ENCODE peak calls at places on chromosome 10, in five cellular contexts. Y, U, O, G and Z are unnamed samples.
A peak's percentile ranks its signal among the peaks of the same experiment; 100 is the strongest.

GRCh38 chr10:8513155-8514147 is 459.0 kb downstream of the GATA3 start:
- DNase-seq in O (no peak), U (no peak), Y (no peak), G (no peak), Z (no peak)

GRCh38 chr10:132746801-132747625 is 38.9 kb downstream of the NKX6-2 start:
- DNase-seq in O (no peak), Y (no peak), G (no peak), U (no peak), Z (no peak)

GRCh38 chr10:63822496-63822895 is 301.3 kb downstream of the REEP3 start:
- DNase-seq in Y (no peak), U (no peak), O (no peak), G (no peak), Z (no peak)

GRCh38 chr10:113042961-113043360 is 92.9 kb downstream of the TCF7L2 start:
- DNase-seq in O (no peak), Y (no peak), U (no peak), G (no peak), Z (no peak)

GRCh38 chr10:11181996-11182395 is 164.3 kb downstream of the CELF2 start:
- DNase-seq in G (no peak), Y (no peak), U (no peak), O (no peak), Z (no peak)

GRCh38 chr10:93218386-93218785 is 144.7 kb downstream of the CYP26A1 start:
- DNase-seq in G (no peak), Y (no peak), O (no peak), U (no peak), Z (no peak)

GRCh38 chr10:87000491-87000890 is 19.6 kb upstream of the FAM25A start:
- DNase-seq in G (no peak), O (no peak), Y (no peak), U (no peak), Z (no peak)

GRCh38 chr10:117409549-117410283 is 34.5 kb upstream of the PDZD8 start:
- DNase-seq in U (no peak), Y (peak; percentile 47), O (no peak), G (no peak), Z (no peak)

GRCh38 chr10:113736576-113736975 is 14.9 kb upstream of the PLEKHS1 start:
- DNase-seq in U (no peak), G (no peak), Y (no peak), O (no peak), Z (no peak)

GRCh38 chr10:62852961-62853702 is 37.0 kb upstream of the EGR2 start:
- DNase-seq in U (peak; percentile 26), O (no peak), Y (no peak), G (peak; percentile 48), Z (no peak)

GRCh38 chr10:50367732-50368131 is 116.4 kb upstream of the ASAH2 start:
- DNase-seq in Y (peak; percentile 25), O (no peak), G (peak; percentile 44), U (no peak), Z (peak; percentile 57)

GRCh38 chr10:101397140-101397539 is 43.2 kb downstream of the BTRC start:
- DNase-seq in Y (peak; percentile 22), U (no peak), G (peak; percentile 23), O (no peak), Z (peak; percentile 89)

GRCh38 chr10:45253183-45253914 is 62.1 kb downstream of the OR13A1 start:
- DNase-seq in U (no peak), Y (no peak), G (no peak), O (no peak), Z (no peak)

GRCh38 chr10:19730848-19731247 is 85.4 kb upstream of the PLXDC2 start:
- DNase-seq in G (no peak), Y (no peak), U (no peak), O (no peak), Z (no peak)

GRCh38 chr10:73759512-73760115 is 15.4 kb downstream of the SEC24C start:
- DNase-seq in U (peak; percentile 49), G (peak; percentile 93), O (peak; percentile 77), Y (no peak), Z (no peak)

GRCh38 chr10:65911431-65911830 is 1014.4 kb upstream of the LRRTM3 start:
- DNase-seq in U (no peak), Y (no peak), O (no peak), G (no peak), Z (no peak)

GRCh38 chr10:101011517-101012423 is 12.2 kb downstream of the LZTS2 start:
- DNase-seq in Y (no peak), G (no peak), O (no peak), U (no peak), Z (no peak)

GRCh38 chr10:1291178-1292090 is 235.2 kb downstream of the WDR37 start:
- DNase-seq in G (no peak), Y (no peak), O (no peak), U (no peak), Z (no peak)

GRCh38 chr10:4190876-4191275 is 405.9 kb upstream of the KLF6 start:
- DNase-seq in O (no peak), Y (no peak), U (no peak), G (no peak), Z (no peak)

GRCh38 chr10:132877473-132877872 is 64.9 kb downstream of the CFAP46 start:
- DNase-seq in G (no peak), Y (no peak), O (no peak), U (no peak), Z (no peak)

GRCh38 chr10:133324198-133324792 is 12.4 kb downstream of the CALY start:
- DNase-seq in G (peak; percentile 37), Y (no peak), U (peak; percentile 66), O (peak; percentile 51), Z (peak; percentile 65)

GRCh38 chr10:29533046-29533445 is 101.7 kb downstream of the SVIL start:
- DNase-seq in U (no peak), G (no peak), O (no peak), Y (no peak), Z (no peak)

GRCh38 chr10:113474756-113475155 is 78.1 kb upstream of the HABP2 start:
- DNase-seq in G (no peak), U (no peak), O (no peak), Y (no peak), Z (no peak)

GRCh38 chr10:95208702-95209391 is 14.8 kb downstream of the ACSM6 start:
- DNase-seq in G (no peak), Y (no peak), U (no peak), O (no peak), Z (no peak)

GRCh38 chr10:96218826-96219225 is 52.5 kb downstream of the BLNK start:
- DNase-seq in Y (no peak), O (no peak), G (no peak), U (no peak), Z (no peak)

GRCh38 chr10:88493676-88494483 is 89.2 kb downstream of the RNLS start:
- DNase-seq in U (no peak), G (no peak), Y (no peak), O (no peak), Z (peak; percentile 63)

GRCh38 chr10:128880221-128880620 is 586.8 kb upstream of the MGMT start:
- DNase-seq in Y (no peak), O (peak; percentile 21), U (no peak), G (no peak), Z (no peak)

GRCh38 chr10:120161116-120161515 is 268.6 kb downstream of the SEC23IP start:
- DNase-seq in U (no peak), G (no peak), O (no peak), Y (no peak), Z (no peak)

GRCh38 chr10:44982114-44982460 is 3.5 kb upstream of the DEPP1 start:
- DNase-seq in Y (peak; percentile 76), O (no peak), U (no peak), G (no peak), Z (peak; percentile 21)

GRCh38 chr10:97714401-97715258 is 1.1 kb downstream of the MARVELD1 start:
- DNase-seq in Y (peak; percentile 83), U (peak; percentile 18), G (no peak), O (peak; percentile 54), Z (peak; percentile 67)

GRCh38 chr10:97715259-97715874 is 1.8 kb downstream of the MARVELD1 start:
- DNase-seq in Y (no peak), G (no peak), U (no peak), O (no peak), Z (no peak)

GRCh38 chr10:97711640-97712267 is 1.8 kb upstream of the MARVELD1 start:
- DNase-seq in U (no peak), G (no peak), O (no peak), Y (no peak), Z (no peak)

GRCh38 chr10:97713351-97713827 is at the start of gene MARVELD1:
- DNase-seq in Y (peak; percentile 66), O (peak; percentile 73), U (no peak), G (no peak), Z (peak; percentile 40)

DNA sequence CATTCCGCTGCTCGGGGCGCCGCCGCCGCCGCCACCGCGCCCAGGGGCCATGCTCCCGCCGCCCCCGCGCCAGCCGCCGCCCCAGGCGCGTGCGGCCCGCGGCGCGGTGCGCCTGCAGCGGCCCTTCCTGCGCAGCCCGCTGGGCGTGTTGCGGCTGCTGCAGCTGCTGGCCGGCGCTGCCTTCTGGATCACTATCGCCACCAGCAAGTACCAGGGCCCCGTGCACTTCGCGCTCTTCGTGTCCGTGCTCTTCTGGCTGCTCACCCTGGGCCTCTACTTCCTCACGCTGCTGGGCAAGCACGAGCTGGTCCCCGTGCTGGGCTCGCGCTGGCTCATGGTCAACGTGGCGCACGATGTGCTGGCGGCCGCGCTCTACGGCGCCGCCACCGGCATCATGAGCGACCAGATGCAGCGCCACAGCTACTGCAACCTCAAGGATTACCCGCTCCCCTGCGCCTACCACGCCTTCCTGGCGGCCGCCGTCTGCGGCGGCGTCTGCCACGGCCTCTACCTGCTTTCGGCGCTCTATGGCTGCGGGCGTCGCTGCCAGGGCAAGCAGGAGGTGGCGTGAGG is 384 bp downstream of the MARVELD1 start:
- DNase-seq in Y (peak; percentile 81), U (peak; percentile 46), O (peak; percentile 66), G (peak; percentile 74), Z (peak; percentile 53)
- TF ChIP-seq CTCF in Y (peak; percentile 42), U (peak; percentile 42), O (no peak), G (peak; percentile 38), Z (peak; percentile 43)

DNA sequence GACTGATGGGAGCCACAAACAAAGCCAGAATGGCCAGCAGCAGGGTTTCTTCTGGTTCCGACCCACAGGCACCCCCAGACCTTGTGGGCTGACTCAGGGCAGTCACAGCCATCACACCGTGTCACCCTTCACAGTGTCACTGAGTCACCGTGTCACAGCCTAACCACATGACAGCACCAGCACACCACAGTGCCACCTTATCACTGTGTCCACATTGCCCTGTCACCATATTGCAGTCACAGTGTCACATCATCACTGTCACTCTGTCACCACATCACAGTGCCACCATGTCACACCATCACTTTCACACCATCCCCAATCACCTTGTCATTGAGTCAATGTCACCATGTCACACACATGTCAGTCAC is 77.0 kb downstream of the OAT start:
- DNase-seq in Y (no peak), G (no peak), U (no peak), O (no peak), Z (no peak)
- H3K27ac ChIP-seq in Y (no peak overlapping the region), G (no peak overlapping the region), U (no peak overlapping the region), O (no peak overlapping the region), Z (peak overlapping the region; percentile 96)

GRCh38 chr10:131442271-131442670 is 130.8 kb upstream of the TCERG1L start:
- DNase-seq in G (no peak), Y (no peak), O (no peak), U (no peak), Z (no peak)
- H3K27me3 ChIP-seq in G (no peaks in the 10 kb centered on the region), Y (no peaks in the 10 kb centered on the region), O (no peaks in the 10 kb centered on the region), U (no peaks in the 10 kb centered on the region), Z (no peaks in the 10 kb centered on the region)

DNA sequence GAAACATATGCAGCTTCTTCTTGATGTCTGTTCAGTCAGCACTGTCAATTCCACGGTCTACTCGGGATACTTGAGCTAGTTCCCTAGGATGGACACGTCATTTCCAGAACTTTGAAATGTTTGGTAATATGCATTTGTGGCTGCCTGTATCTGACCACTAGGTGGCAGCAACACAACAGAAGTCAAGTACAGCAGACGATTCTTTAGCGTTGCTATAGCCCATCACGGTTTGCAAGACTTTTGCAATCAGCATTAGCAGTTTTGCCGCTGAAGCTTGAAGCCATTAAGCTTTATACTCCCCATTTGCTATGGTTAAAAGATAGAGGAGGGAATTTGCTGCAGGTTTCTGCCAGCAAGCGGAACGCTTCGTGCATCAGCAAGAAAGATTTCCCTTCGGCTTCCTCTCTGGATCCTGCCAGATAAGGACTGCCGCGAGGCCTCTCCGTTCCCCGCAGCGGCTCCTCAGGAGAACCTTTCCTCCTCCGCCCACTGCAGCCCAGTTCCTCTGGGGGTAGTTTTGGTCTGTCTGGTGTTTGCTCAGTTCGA is 63.5 kb downstream of the ABCC2 start:
- DNase-seq in O (peak; percentile 79), G (peak; percentile 78), Y (peak; percentile 86), U (peak; percentile 75), Z (peak; percentile 92)
- TF ChIP-seq CTCF in O (peak; percentile 99), G (peak; percentile 94), Y (peak; percentile 90), U (peak; percentile 97), Z (peak; percentile 90)